ENCODE peak calls at places on chromosome 17, in ten cellular contexts. One of them, this sample, is unnamed.

GRCh38 chr17:17300624-17301568 is 2.3 kb upstream of the NT5M start:
- DNase-seq in kidney epithelial cell: no peak
- DNase-seq in stimulated activated CD4-positive, alpha-beta T cell treated with anti-CD3 and anti-CD28 coated beads, Interleukin-4, amount 100 ng/mL, for 24 hours: peak
- DNase-seq in A172: no peak
- DNase-seq in H54: peak
- DNase-seq in HS-27A: no peak
- DNase-seq in dermis microvascular lymphatic vessel endothelial cell: peak
- DNase-seq in KG1: no peak
- DNase-seq in HEK293T: peak
- DNase-seq in GM23338: peak
- DNase-seq in this sample: peak

GRCh38 chr17:77453613-77454559 is 313.1 kb downstream of the SEC14L1 start:
- DNase-seq in stimulated activated CD4-positive, alpha-beta T cell treated with anti-CD3 and anti-CD28 coated beads, Interleukin-4, amount 100 ng/mL, for 24 hours: peak
- DNase-seq in HEK293T: no peak
- DNase-seq in A172: no peak
- DNase-seq in GM23338: no peak
- DNase-seq in dermis microvascular lymphatic vessel endothelial cell: peak
- DNase-seq in H54: no peak
- DNase-seq in HS-27A: no peak
- DNase-seq in kidney epithelial cell: no peak
- DNase-seq in KG1: no peak
- DNase-seq in this sample: peak

GRCh38 chr17:76843703-76844484 is 24.3 kb upstream of the MGAT5B start:
- DNase-seq in H54: peak
- DNase-seq in HS-27A: no peak
- DNase-seq in kidney epithelial cell: no peak
- DNase-seq in dermis microvascular lymphatic vessel endothelial cell: no peak
- DNase-seq in GM23338: no peak
- DNase-seq in A172: peak
- DNase-seq in stimulated activated CD4-positive, alpha-beta T cell treated with anti-CD3 and anti-CD28 coated beads, Interleukin-4, amount 100 ng/mL, for 24 hours: no peak
- DNase-seq in KG1: no peak
- DNase-seq in HEK293T: no peak
- DNase-seq in this sample: no peak

GRCh38 chr17:4807534-4808377 is 804 bp downstream of the PLD2 start:
- DNase-seq in dermis microvascular lymphatic vessel endothelial cell: peak
- DNase-seq in A172: no peak
- DNase-seq in stimulated activated CD4-positive, alpha-beta T cell treated with anti-CD3 and anti-CD28 coated beads, Interleukin-4, amount 100 ng/mL, for 24 hours: no peak
- DNase-seq in HEK293T: no peak
- DNase-seq in kidney epithelial cell: no peak
- DNase-seq in KG1: no peak
- DNase-seq in H54: no peak
- DNase-seq in GM23338: no peak
- DNase-seq in HS-27A: no peak
- DNase-seq in this sample: no peak

GRCh38 chr17:17792551-17793377 is 44.0 kb downstream of the SREBF1 start:
- DNase-seq in kidney epithelial cell: peak
- DNase-seq in GM23338: peak
- DNase-seq in KG1: no peak
- DNase-seq in stimulated activated CD4-positive, alpha-beta T cell treated with anti-CD3 and anti-CD28 coated beads, Interleukin-4, amount 100 ng/mL, for 24 hours: peak
- DNase-seq in HEK293T: no peak
- DNase-seq in A172: peak
- DNase-seq in dermis microvascular lymphatic vessel endothelial cell: peak
- DNase-seq in H54: no peak
- DNase-seq in HS-27A: no peak
- DNase-seq in this sample: peak

GRCh38 chr17:8496081-8496480 is 60.4 kb downstream of the NDEL1 start:
- DNase-seq in KG1: no peak
- DNase-seq in dermis microvascular lymphatic vessel endothelial cell: no peak
- DNase-seq in stimulated activated CD4-positive, alpha-beta T cell treated with anti-CD3 and anti-CD28 coated beads, Interleukin-4, amount 100 ng/mL, for 24 hours: no peak
- DNase-seq in HEK293T: no peak
- DNase-seq in GM23338: no peak
- DNase-seq in H54: no peak
- DNase-seq in kidney epithelial cell: no peak
- DNase-seq in HS-27A: no peak
- DNase-seq in A172: no peak
- DNase-seq in this sample: no peak

GRCh38 chr17:31726980-31727427 is 132.0 kb downstream of the COPRS start:
- DNase-seq in stimulated activated CD4-positive, alpha-beta T cell treated with anti-CD3 and anti-CD28 coated beads, Interleukin-4, amount 100 ng/mL, for 24 hours: no peak
- DNase-seq in H54: no peak
- DNase-seq in GM23338: no peak
- DNase-seq in dermis microvascular lymphatic vessel endothelial cell: peak
- DNase-seq in KG1: no peak
- DNase-seq in kidney epithelial cell: no peak
- DNase-seq in HS-27A: no peak
- DNase-seq in A172: peak
- DNase-seq in HEK293T: no peak
- DNase-seq in this sample: no peak

GRCh38 chr17:72565758-72566157 is 444.9 kb downstream of the SOX9 start:
- DNase-seq in HS-27A: no peak
- DNase-seq in stimulated activated CD4-positive, alpha-beta T cell treated with anti-CD3 and anti-CD28 coated beads, Interleukin-4, amount 100 ng/mL, for 24 hours: no peak
- DNase-seq in kidney epithelial cell: no peak
- DNase-seq in HEK293T: no peak
- DNase-seq in dermis microvascular lymphatic vessel endothelial cell: no peak
- DNase-seq in GM23338: no peak
- DNase-seq in A172: no peak
- DNase-seq in KG1: no peak
- DNase-seq in H54: no peak
- DNase-seq in this sample: no peak

GRCh38 chr17:19867654-19868395 is at the start of gene ULK2:
- DNase-seq in stimulated activated CD4-positive, alpha-beta T cell treated with anti-CD3 and anti-CD28 coated beads, Interleukin-4, amount 100 ng/mL, for 24 hours: peak
- DNase-seq in GM23338: peak
- DNase-seq in dermis microvascular lymphatic vessel endothelial cell: peak
- DNase-seq in KG1: no peak
- DNase-seq in HS-27A: no peak
- DNase-seq in HEK293T: peak
- DNase-seq in A172: peak
- DNase-seq in kidney epithelial cell: no peak
- DNase-seq in H54: peak
- DNase-seq in this sample: peak

GRCh38 chr17:45235071-45236001 is 13.7 kb downstream of the FMNL1 start:
- DNase-seq in HS-27A: no peak
- DNase-seq in HEK293T: peak
- DNase-seq in KG1: peak
- DNase-seq in A172: peak
- DNase-seq in stimulated activated CD4-positive, alpha-beta T cell treated with anti-CD3 and anti-CD28 coated beads, Interleukin-4, amount 100 ng/mL, for 24 hours: peak
- DNase-seq in H54: no peak
- DNase-seq in GM23338: peak
- DNase-seq in dermis microvascular lymphatic vessel endothelial cell: peak
- DNase-seq in kidney epithelial cell: no peak
- DNase-seq in this sample: peak

GRCh38 chr17:7041607-7042506 is 2.0 kb downstream of the SLC16A11 start:
- DNase-seq in GM23338: peak
- DNase-seq in H54: no peak
- DNase-seq in A172: no peak
- DNase-seq in stimulated activated CD4-positive, alpha-beta T cell treated with anti-CD3 and anti-CD28 coated beads, Interleukin-4, amount 100 ng/mL, for 24 hours: no peak
- DNase-seq in kidney epithelial cell: no peak
- DNase-seq in HS-27A: no peak
- DNase-seq in dermis microvascular lymphatic vessel endothelial cell: no peak
- DNase-seq in KG1: no peak
- DNase-seq in HEK293T: no peak
- DNase-seq in this sample: peak

GRCh38 chr17:49861150-49861884 is 13.4 kb upstream of the TAC4 start:
- DNase-seq in kidney epithelial cell: no peak
- DNase-seq in H54: peak
- DNase-seq in HEK293T: peak
- DNase-seq in dermis microvascular lymphatic vessel endothelial cell: peak
- DNase-seq in GM23338: peak
- DNase-seq in KG1: no peak
- DNase-seq in A172: peak
- DNase-seq in HS-27A: peak
- DNase-seq in stimulated activated CD4-positive, alpha-beta T cell treated with anti-CD3 and anti-CD28 coated beads, Interleukin-4, amount 100 ng/mL, for 24 hours: peak
- DNase-seq in this sample: peak

GRCh38 chr17:59331929-59332889 is 754 bp downstream of the YPEL2 start:
- DNase-seq in stimulated activated CD4-positive, alpha-beta T cell treated with anti-CD3 and anti-CD28 coated beads, Interleukin-4, amount 100 ng/mL, for 24 hours: peak
- DNase-seq in GM23338: peak
- DNase-seq in A172: no peak
- DNase-seq in HEK293T: peak
- DNase-seq in KG1: no peak
- DNase-seq in kidney epithelial cell: no peak
- DNase-seq in HS-27A: no peak
- DNase-seq in H54: peak
- DNase-seq in dermis microvascular lymphatic vessel endothelial cell: peak
- DNase-seq in this sample: peak

GRCh38 chr17:35596530-35597233 is 9.6 kb downstream of the AP2B1 start:
- DNase-seq in HS-27A: no peak
- DNase-seq in GM23338: peak
- DNase-seq in A172: no peak
- DNase-seq in HEK293T: no peak
- DNase-seq in H54: no peak
- DNase-seq in kidney epithelial cell: no peak
- DNase-seq in KG1: no peak
- DNase-seq in stimulated activated CD4-positive, alpha-beta T cell treated with anti-CD3 and anti-CD28 coated beads, Interleukin-4, amount 100 ng/mL, for 24 hours: no peak
- DNase-seq in dermis microvascular lymphatic vessel endothelial cell: no peak
- DNase-seq in this sample: no peak

GRCh38 chr17:28199728-28200127 is 119.3 kb upstream of the TMEM97 start:
- DNase-seq in H54: no peak
- DNase-seq in HS-27A: no peak
- DNase-seq in kidney epithelial cell: no peak
- DNase-seq in dermis microvascular lymphatic vessel endothelial cell: no peak
- DNase-seq in HEK293T: no peak
- DNase-seq in GM23338: no peak
- DNase-seq in A172: no peak
- DNase-seq in KG1: no peak
- DNase-seq in stimulated activated CD4-positive, alpha-beta T cell treated with anti-CD3 and anti-CD28 coated beads, Interleukin-4, amount 100 ng/mL, for 24 hours: no peak
- DNase-seq in this sample: no peak

GRCh38 chr17:15468142-15468541 is 721 bp upstream of the CDRT4 start:
- DNase-seq in stimulated activated CD4-positive, alpha-beta T cell treated with anti-CD3 and anti-CD28 coated beads, Interleukin-4, amount 100 ng/mL, for 24 hours: no peak
- DNase-seq in dermis microvascular lymphatic vessel endothelial cell: no peak
- DNase-seq in GM23338: no peak
- DNase-seq in A172: no peak
- DNase-seq in H54: no peak
- DNase-seq in kidney epithelial cell: no peak
- DNase-seq in HS-27A: no peak
- DNase-seq in HEK293T: no peak
- DNase-seq in KG1: no peak
- DNase-seq in this sample: no peak

GRCh38 chr17:74386397-74386796 is 19.1 kb downstream of the GPR142 start:
- DNase-seq in stimulated activated CD4-positive, alpha-beta T cell treated with anti-CD3 and anti-CD28 coated beads, Interleukin-4, amount 100 ng/mL, for 24 hours: no peak
- DNase-seq in GM23338: no peak
- DNase-seq in dermis microvascular lymphatic vessel endothelial cell: no peak
- DNase-seq in KG1: no peak
- DNase-seq in H54: no peak
- DNase-seq in kidney epithelial cell: no peak
- DNase-seq in HEK293T: no peak
- DNase-seq in A172: peak
- DNase-seq in HS-27A: no peak
- DNase-seq in this sample: no peak

GRCh38 chr17:8140413-8141029 is 11.7 kb downstream of the PER1 start:
- DNase-seq in H54: no peak
- DNase-seq in dermis microvascular lymphatic vessel endothelial cell: no peak
- DNase-seq in GM23338: no peak
- DNase-seq in KG1: no peak
- DNase-seq in kidney epithelial cell: no peak
- DNase-seq in A172: no peak
- DNase-seq in HS-27A: no peak
- DNase-seq in HEK293T: no peak
- DNase-seq in stimulated activated CD4-positive, alpha-beta T cell treated with anti-CD3 and anti-CD28 coated beads, Interleukin-4, amount 100 ng/mL, for 24 hours: no peak
- DNase-seq in this sample: no peak

GRCh38 chr17:18076941-18077340 is 10.8 kb upstream of the DRG2 start:
- DNase-seq in A172: no peak
- DNase-seq in HS-27A: no peak
- DNase-seq in GM23338: no peak
- DNase-seq in H54: no peak
- DNase-seq in HEK293T: no peak
- DNase-seq in dermis microvascular lymphatic vessel endothelial cell: no peak
- DNase-seq in KG1: no peak
- DNase-seq in kidney epithelial cell: no peak
- DNase-seq in stimulated activated CD4-positive, alpha-beta T cell treated with anti-CD3 and anti-CD28 coated beads, Interleukin-4, amount 100 ng/mL, for 24 hours: no peak
- DNase-seq in this sample: no peak

GRCh38 chr17:79045001-79045729 is 21.2 kb downstream of the C1QTNF1 start:
- DNase-seq in dermis microvascular lymphatic vessel endothelial cell: no peak
- DNase-seq in kidney epithelial cell: no peak
- DNase-seq in stimulated activated CD4-positive, alpha-beta T cell treated with anti-CD3 and anti-CD28 coated beads, Interleukin-4, amount 100 ng/mL, for 24 hours: no peak
- DNase-seq in H54: no peak
- DNase-seq in HEK293T: no peak
- DNase-seq in KG1: no peak
- DNase-seq in HS-27A: no peak
- DNase-seq in GM23338: no peak
- DNase-seq in A172: no peak
- DNase-seq in this sample: no peak

GRCh38 chr17:74244543-74244942 is 29.5 kb upstream of the DNAI2 start:
- DNase-seq in KG1: no peak
- DNase-seq in H54: no peak
- DNase-seq in kidney epithelial cell: no peak
- DNase-seq in stimulated activated CD4-positive, alpha-beta T cell treated with anti-CD3 and anti-CD28 coated beads, Interleukin-4, amount 100 ng/mL, for 24 hours: no peak
- DNase-seq in HS-27A: no peak
- DNase-seq in dermis microvascular lymphatic vessel endothelial cell: no peak
- DNase-seq in GM23338: no peak
- DNase-seq in HEK293T: no peak
- DNase-seq in A172: no peak
- DNase-seq in this sample: no peak

GRCh38 chr17:38733315-38734234 is 3.4 kb downstream of the CISD3 start:
- DNase-seq in dermis microvascular lymphatic vessel endothelial cell: no peak
- DNase-seq in H54: no peak
- DNase-seq in HEK293T: no peak
- DNase-seq in GM23338: peak
- DNase-seq in stimulated activated CD4-positive, alpha-beta T cell treated with anti-CD3 and anti-CD28 coated beads, Interleukin-4, amount 100 ng/mL, for 24 hours: peak
- DNase-seq in KG1: no peak
- DNase-seq in kidney epithelial cell: no peak
- DNase-seq in A172: no peak
- DNase-seq in HS-27A: no peak
- DNase-seq in this sample: peak

GRCh38 chr17:10743316-10744009 is 13.6 kb upstream of the TMEM220 start:
- DNase-seq in kidney epithelial cell: no peak
- DNase-seq in dermis microvascular lymphatic vessel endothelial cell: no peak
- DNase-seq in HEK293T: no peak
- DNase-seq in KG1: no peak
- DNase-seq in GM23338: no peak
- DNase-seq in H54: no peak
- DNase-seq in A172: no peak
- DNase-seq in HS-27A: no peak
- DNase-seq in stimulated activated CD4-positive, alpha-beta T cell treated with anti-CD3 and anti-CD28 coated beads, Interleukin-4, amount 100 ng/mL, for 24 hours: no peak
- DNase-seq in this sample: no peak

GRCh38 chr17:35577826-35578194 is 561 bp downstream of the PEX12 start:
- DNase-seq in A172: no peak
- DNase-seq in KG1: peak
- DNase-seq in stimulated activated CD4-positive, alpha-beta T cell treated with anti-CD3 and anti-CD28 coated beads, Interleukin-4, amount 100 ng/mL, for 24 hours: no peak
- DNase-seq in H54: no peak
- DNase-seq in GM23338: no peak
- DNase-seq in dermis microvascular lymphatic vessel endothelial cell: peak
- DNase-seq in HEK293T: no peak
- DNase-seq in kidney epithelial cell: no peak
- DNase-seq in HS-27A: no peak
- DNase-seq in this sample: peak

GRCh38 chr17:60315650-60316049 is 76.3 kb downstream of the USP32 start:
- DNase-seq in dermis microvascular lymphatic vessel endothelial cell: no peak
- DNase-seq in HEK293T: peak
- DNase-seq in stimulated activated CD4-positive, alpha-beta T cell treated with anti-CD3 and anti-CD28 coated beads, Interleukin-4, amount 100 ng/mL, for 24 hours: no peak
- DNase-seq in HS-27A: no peak
- DNase-seq in A172: peak
- DNase-seq in KG1: no peak
- DNase-seq in H54: no peak
- DNase-seq in GM23338: no peak
- DNase-seq in kidney epithelial cell: no peak
- DNase-seq in this sample: no peak

GRCh38 chr17:41340934-41341861 is 9.4 kb downstream of the KRT33A start:
- DNase-seq in stimulated activated CD4-positive, alpha-beta T cell treated with anti-CD3 and anti-CD28 coated beads, Interleukin-4, amount 100 ng/mL, for 24 hours: peak
- DNase-seq in dermis microvascular lymphatic vessel endothelial cell: no peak
- DNase-seq in HS-27A: no peak
- DNase-seq in GM23338: no peak
- DNase-seq in H54: no peak
- DNase-seq in HEK293T: no peak
- DNase-seq in A172: no peak
- DNase-seq in kidney epithelial cell: no peak
- DNase-seq in KG1: no peak
- DNase-seq in this sample: peak

GRCh38 chr17:82503728-82504308 is 15.7 kb upstream of the FOXK2 start:
- DNase-seq in dermis microvascular lymphatic vessel endothelial cell: no peak
- DNase-seq in kidney epithelial cell: no peak
- DNase-seq in KG1: no peak
- DNase-seq in A172: no peak
- DNase-seq in GM23338: no peak
- DNase-seq in stimulated activated CD4-positive, alpha-beta T cell treated with anti-CD3 and anti-CD28 coated beads, Interleukin-4, amount 100 ng/mL, for 24 hours: no peak
- DNase-seq in HS-27A: no peak
- DNase-seq in H54: no peak
- DNase-seq in HEK293T: no peak
- DNase-seq in this sample: no peak

GRCh38 chr17:17951524-17951923 is 20.7 kb downstream of the TOM1L2 start:
- DNase-seq in kidney epithelial cell: no peak
- DNase-seq in HEK293T: no peak
- DNase-seq in HS-27A: no peak
- DNase-seq in A172: no peak
- DNase-seq in H54: no peak
- DNase-seq in dermis microvascular lymphatic vessel endothelial cell: no peak
- DNase-seq in stimulated activated CD4-positive, alpha-beta T cell treated with anti-CD3 and anti-CD28 coated beads, Interleukin-4, amount 100 ng/mL, for 24 hours: no peak
- DNase-seq in KG1: no peak
- DNase-seq in GM23338: no peak
- DNase-seq in this sample: no peak

This sample was measured in stimulated activated naive CD8-positive, alpha-beta T cell treated with anti-CD3 and anti-CD28 coated beads, Interleukin-15, Interleukin-2, amounts not matched to agents 100 U/mL and 50 U/mL, for 24 hours.